ENCODE peak calls at places on chromosomes 11 and 22, in ten cellular contexts. One of them, this sample, is unnamed.
A peak's percentile ranks its signal among the peaks of the same experiment; 100 is the strongest.

GRCh38 chr11:6681505-6681904 is 1.6 kb downstream of the MRPL17 start:
- DNase-seq in activated CD4-positive, alpha-beta T cell treated with anti-CD3 and anti-CD28 coated beads, Interleukin-2, amount 50 U/mL, for 1 hour: no peak
- DNase-seq in cardiac fibroblast: no peak
- DNase-seq in naive thymus-derived CD8-positive, alpha-beta T cell: no peak
- DNase-seq in amniotic epithelial cell: no peak
- DNase-seq in hippocampal formation: no peak
- DNase-seq in endothelial cell: no peak
- DNase-seq in activated naive CD8-positive, alpha-beta T cell treated with anti-CD3 and anti-CD28 coated beads for 36 hours: no peak
- DNase-seq in fibroblast of lung: no peak
- DNase-seq in breast epithelium: no peak
- DNase-seq in this sample: no peak

GRCh38 chr11:67356867-67357561 is 3.7 kb upstream of the POLD4 start:
- DNase-seq in activated CD4-positive, alpha-beta T cell treated with anti-CD3 and anti-CD28 coated beads, Interleukin-2, amount 50 U/mL, for 1 hour: peak; percentile 62
- DNase-seq in cardiac fibroblast: peak; percentile 86
- DNase-seq in naive thymus-derived CD8-positive, alpha-beta T cell: peak; percentile 66
- DNase-seq in amniotic epithelial cell: peak; percentile 77
- DNase-seq in hippocampal formation: peak; percentile 47
- DNase-seq in endothelial cell: peak; percentile 76
- DNase-seq in activated naive CD8-positive, alpha-beta T cell treated with anti-CD3 and anti-CD28 coated beads for 36 hours: peak; percentile 69
- DNase-seq in fibroblast of lung: peak; percentile 84
- DNase-seq in breast epithelium: no peak
- DNase-seq in this sample: peak; percentile 83

GRCh38 chr22:45291061-45291930 is 6.5 kb downstream of the UPK3A start:
- DNase-seq in activated CD4-positive, alpha-beta T cell treated with anti-CD3 and anti-CD28 coated beads, Interleukin-2, amount 50 U/mL, for 1 hour: no peak
- DNase-seq in cardiac fibroblast: no peak
- DNase-seq in naive thymus-derived CD8-positive, alpha-beta T cell: no peak
- DNase-seq in amniotic epithelial cell: no peak
- DNase-seq in hippocampal formation: no peak
- DNase-seq in endothelial cell: no peak
- DNase-seq in activated naive CD8-positive, alpha-beta T cell treated with anti-CD3 and anti-CD28 coated beads for 36 hours: no peak
- DNase-seq in fibroblast of lung: no peak
- DNase-seq in breast epithelium: no peak
- DNase-seq in this sample: no peak

GRCh38 chr11:74927496-74927895 is 21.4 kb downstream of the XRRA1 start:
- DNase-seq in activated CD4-positive, alpha-beta T cell treated with anti-CD3 and anti-CD28 coated beads, Interleukin-2, amount 50 U/mL, for 1 hour: no peak
- DNase-seq in cardiac fibroblast: no peak
- DNase-seq in naive thymus-derived CD8-positive, alpha-beta T cell: no peak
- DNase-seq in amniotic epithelial cell: no peak
- DNase-seq in hippocampal formation: no peak
- DNase-seq in endothelial cell: no peak
- DNase-seq in activated naive CD8-positive, alpha-beta T cell treated with anti-CD3 and anti-CD28 coated beads for 36 hours: no peak
- DNase-seq in fibroblast of lung: no peak
- DNase-seq in breast epithelium: no peak
- DNase-seq in this sample: no peak

GRCh38 chr11:5123802-5124521 is 14.2 kb downstream of the OR52A5 start:
- DNase-seq in activated CD4-positive, alpha-beta T cell treated with anti-CD3 and anti-CD28 coated beads, Interleukin-2, amount 50 U/mL, for 1 hour: peak; percentile 37
- DNase-seq in cardiac fibroblast: peak; percentile 84
- DNase-seq in naive thymus-derived CD8-positive, alpha-beta T cell: peak; percentile 28
- DNase-seq in amniotic epithelial cell: peak; percentile 52
- DNase-seq in hippocampal formation: peak; percentile 21
- DNase-seq in endothelial cell: peak; percentile 79
- DNase-seq in activated naive CD8-positive, alpha-beta T cell treated with anti-CD3 and anti-CD28 coated beads for 36 hours: peak; percentile 18
- DNase-seq in fibroblast of lung: peak; percentile 77
- DNase-seq in breast epithelium: no peak
- DNase-seq in this sample: peak; percentile 66

GRCh38 chr22:46791201-46791731 is 28.8 kb downstream of the TBC1D22A start:
- DNase-seq in activated CD4-positive, alpha-beta T cell treated with anti-CD3 and anti-CD28 coated beads, Interleukin-2, amount 50 U/mL, for 1 hour: peak; percentile 84
- DNase-seq in cardiac fibroblast: peak; percentile 27
- DNase-seq in naive thymus-derived CD8-positive, alpha-beta T cell: peak; percentile 68
- DNase-seq in amniotic epithelial cell: peak; percentile 71
- DNase-seq in hippocampal formation: peak; percentile 33
- DNase-seq in endothelial cell: no peak
- DNase-seq in activated naive CD8-positive, alpha-beta T cell treated with anti-CD3 and anti-CD28 coated beads for 36 hours: peak; percentile 73
- DNase-seq in fibroblast of lung: peak; percentile 76
- DNase-seq in breast epithelium: no peak
- DNase-seq in this sample: no peak

GRCh38 chr22:35437038-35437437 is 37.1 kb downstream of the MCM5 start:
- DNase-seq in activated CD4-positive, alpha-beta T cell treated with anti-CD3 and anti-CD28 coated beads, Interleukin-2, amount 50 U/mL, for 1 hour: no peak
- DNase-seq in cardiac fibroblast: no peak
- DNase-seq in naive thymus-derived CD8-positive, alpha-beta T cell: no peak
- DNase-seq in amniotic epithelial cell: no peak
- DNase-seq in hippocampal formation: no peak
- DNase-seq in endothelial cell: no peak
- DNase-seq in activated naive CD8-positive, alpha-beta T cell treated with anti-CD3 and anti-CD28 coated beads for 36 hours: peak; percentile 18
- DNase-seq in fibroblast of lung: no peak
- DNase-seq in breast epithelium: no peak
- DNase-seq in this sample: peak; percentile 7

GRCh38 chr11:110251837-110252236 is 44.6 kb downstream of the RDX start:
- DNase-seq in activated CD4-positive, alpha-beta T cell treated with anti-CD3 and anti-CD28 coated beads, Interleukin-2, amount 50 U/mL, for 1 hour: no peak
- DNase-seq in cardiac fibroblast: peak; percentile 67
- DNase-seq in naive thymus-derived CD8-positive, alpha-beta T cell: no peak
- DNase-seq in amniotic epithelial cell: peak; percentile 47
- DNase-seq in hippocampal formation: no peak
- DNase-seq in endothelial cell: no peak
- DNase-seq in activated naive CD8-positive, alpha-beta T cell treated with anti-CD3 and anti-CD28 coated beads for 36 hours: no peak
- DNase-seq in fibroblast of lung: peak; percentile 43
- DNase-seq in breast epithelium: no peak
- DNase-seq in this sample: peak; percentile 53

GRCh38 chr22:39678862-39679490 is 108.4 kb downstream of the CACNA1I start:
- DNase-seq in activated CD4-positive, alpha-beta T cell treated with anti-CD3 and anti-CD28 coated beads, Interleukin-2, amount 50 U/mL, for 1 hour: no peak
- DNase-seq in cardiac fibroblast: no peak
- DNase-seq in naive thymus-derived CD8-positive, alpha-beta T cell: no peak
- DNase-seq in amniotic epithelial cell: no peak
- DNase-seq in hippocampal formation: no peak
- DNase-seq in endothelial cell: no peak
- DNase-seq in activated naive CD8-positive, alpha-beta T cell treated with anti-CD3 and anti-CD28 coated beads for 36 hours: no peak
- DNase-seq in fibroblast of lung: no peak
- DNase-seq in breast epithelium: no peak
- DNase-seq in this sample: no peak

GRCh38 chr11:102010776-102011500 is 36.3 kb upstream of the CFAP300 start:
- DNase-seq in activated CD4-positive, alpha-beta T cell treated with anti-CD3 and anti-CD28 coated beads, Interleukin-2, amount 50 U/mL, for 1 hour: no peak
- DNase-seq in cardiac fibroblast: peak; percentile 79
- DNase-seq in naive thymus-derived CD8-positive, alpha-beta T cell: no peak
- DNase-seq in amniotic epithelial cell: peak; percentile 78
- DNase-seq in hippocampal formation: no peak
- DNase-seq in endothelial cell: peak; percentile 55
- DNase-seq in activated naive CD8-positive, alpha-beta T cell treated with anti-CD3 and anti-CD28 coated beads for 36 hours: no peak
- DNase-seq in fibroblast of lung: peak; percentile 79
- DNase-seq in breast epithelium: peak; percentile 69
- DNase-seq in this sample: peak; percentile 87

GRCh38 chr11:33515347-33515746 is 185.3 kb downstream of the C11orf91 start:
- DNase-seq in activated CD4-positive, alpha-beta T cell treated with anti-CD3 and anti-CD28 coated beads, Interleukin-2, amount 50 U/mL, for 1 hour: no peak
- DNase-seq in cardiac fibroblast: peak; percentile 54
- DNase-seq in naive thymus-derived CD8-positive, alpha-beta T cell: no peak
- DNase-seq in amniotic epithelial cell: no peak
- DNase-seq in hippocampal formation: no peak
- DNase-seq in endothelial cell: no peak
- DNase-seq in activated naive CD8-positive, alpha-beta T cell treated with anti-CD3 and anti-CD28 coated beads for 36 hours: no peak
- DNase-seq in fibroblast of lung: no peak
- DNase-seq in breast epithelium: no peak
- DNase-seq in this sample: no peak